ENCODE peak calls at places on chromosome 9, in seven cellular contexts. One of them, this sample, is unnamed.

GRCh38 chr9:37104183-37104889 is 16.0 kb upstream of the ZCCHC7 start:
- DNase-seq in IMR-90: peak; percentile 91
- DNase-seq in GM12878: no peak
- DNase-seq in HepG2: no peak
- DNase-seq in K562: no peak
- DNase-seq in SK-N-SH: no peak
- DNase-seq in H1: no peak
- DNase-seq in this sample: no peak

GRCh38 chr9:87699835-87700234 is 26.1 kb upstream of the CTSL start:
- DNase-seq in IMR-90: no peak
- DNase-seq in SK-N-SH: no peak
- DNase-seq in H1: no peak
- DNase-seq in HepG2: no peak
- DNase-seq in K562: no peak
- DNase-seq in GM12878: no peak
- DNase-seq in this sample: no peak

GRCh38 chr9:89720721-89721660 is 116.2 kb downstream of the GADD45G start:
- DNase-seq in HepG2: no peak
- DNase-seq in H1: no peak
- DNase-seq in IMR-90: no peak
- DNase-seq in SK-N-SH: no peak
- DNase-seq in GM12878: no peak
- DNase-seq in K562: no peak
- DNase-seq in this sample: no peak

GRCh38 chr9:14768561-14769234 is 46.2 kb upstream of the CER1 start:
- DNase-seq in K562: peak; percentile 10
- DNase-seq in SK-N-SH: peak; percentile 44
- DNase-seq in GM12878: no peak
- DNase-seq in HepG2: peak; percentile 34
- DNase-seq in IMR-90: peak; percentile 51
- DNase-seq in H1: no peak
- DNase-seq in this sample: peak; percentile 42

GRCh38 chr9:137277329-137278041 is at the start of gene TOR4A:
- DNase-seq in GM12878: peak; percentile 42
- DNase-seq in K562: peak; percentile 90
- DNase-seq in HepG2: peak; percentile 94
- DNase-seq in SK-N-SH: no peak
- DNase-seq in H1: no peak
- DNase-seq in IMR-90: peak; percentile 86
- DNase-seq in this sample: peak; percentile 80

GRCh38 chr9:115650768-115651167 is 502.8 kb upstream of the PAPPA start:
- DNase-seq in GM12878: no peak
- DNase-seq in H1: no peak
- DNase-seq in HepG2: no peak
- DNase-seq in IMR-90: peak; percentile 98
- DNase-seq in K562: no peak
- DNase-seq in SK-N-SH: no peak
- DNase-seq in this sample: no peak

GRCh38 chr9:97046228-97046627 is 7.3 kb upstream of the CTSV start:
- DNase-seq in SK-N-SH: no peak
- DNase-seq in IMR-90: peak; percentile 7
- DNase-seq in GM12878: no peak
- DNase-seq in H1: peak; percentile 69
- DNase-seq in HepG2: peak; percentile 36
- DNase-seq in K562: no peak
- DNase-seq in this sample: peak; percentile 83

GRCh38 chr9:13083973-13084528 is 195.4 kb downstream of the MPDZ start:
- DNase-seq in GM12878: no peak
- DNase-seq in HepG2: no peak
- DNase-seq in SK-N-SH: no peak
- DNase-seq in IMR-90: peak; percentile 66
- DNase-seq in H1: no peak
- DNase-seq in K562: no peak
- DNase-seq in this sample: no peak

GRCh38 chr9:116859763-116860162 is 172.7 kb downstream of the TRIM32 start:
- DNase-seq in K562: no peak
- DNase-seq in H1: no peak
- DNase-seq in IMR-90: no peak
- DNase-seq in GM12878: no peak
- DNase-seq in SK-N-SH: no peak
- DNase-seq in HepG2: no peak
- DNase-seq in this sample: no peak

GRCh38 chr9:122218070-122218884 is 10.5 kb downstream of the LHX6 start:
- DNase-seq in HepG2: no peak
- DNase-seq in SK-N-SH: no peak
- DNase-seq in H1: no peak
- DNase-seq in K562: no peak
- DNase-seq in GM12878: no peak
- DNase-seq in IMR-90: no peak
- DNase-seq in this sample: no peak

GRCh38 chr9:107710988-107711387 is 221.4 kb upstream of the KLF4 start:
- DNase-seq in K562: no peak
- DNase-seq in SK-N-SH: no peak
- DNase-seq in GM12878: no peak
- DNase-seq in IMR-90: no peak
- DNase-seq in HepG2: no peak
- DNase-seq in H1: no peak
- DNase-seq in this sample: no peak

GRCh38 chr9:124784503-124784902 is 7.6 kb downstream of the OLFML2A start:
- DNase-seq in H1: no peak
- DNase-seq in SK-N-SH: no peak
- DNase-seq in GM12878: no peak
- DNase-seq in IMR-90: no peak
- DNase-seq in K562: no peak
- DNase-seq in HepG2: no peak
- DNase-seq in this sample: no peak

GRCh38 chr9:126106404-126106803 is 220.2 kb upstream of the MVB12B start:
- DNase-seq in GM12878: no peak
- DNase-seq in H1: no peak
- DNase-seq in IMR-90: no peak
- DNase-seq in HepG2: no peak
- DNase-seq in SK-N-SH: no peak
- DNase-seq in K562: no peak
- DNase-seq in this sample: no peak

GRCh38 chr9:127166651-127167524 is 44.5 kb upstream of the ANGPTL2 start:
- DNase-seq in HepG2: no peak
- DNase-seq in GM12878: peak; percentile 94
- DNase-seq in K562: peak; percentile 63
- DNase-seq in IMR-90: peak; percentile 36
- DNase-seq in SK-N-SH: no peak
- DNase-seq in H1: no peak
- DNase-seq in this sample: peak; percentile 47

GRCh38 chr9:73684601-73685000 is 532.9 kb downstream of the ANXA1 start:
- DNase-seq in SK-N-SH: no peak
- DNase-seq in GM12878: no peak
- DNase-seq in HepG2: no peak
- DNase-seq in IMR-90: no peak
- DNase-seq in H1: no peak
- DNase-seq in K562: no peak
- DNase-seq in this sample: no peak
- H2AFZ ChIP-seq in SK-N-SH: no peak overlapping the region
- H2AFZ ChIP-seq in GM12878: peak overlapping the region; percentile 2
- H2AFZ ChIP-seq in HepG2: peak overlapping the region; percentile 43
- H2AFZ ChIP-seq in IMR-90: peak overlapping the region; percentile 63
- H2AFZ ChIP-seq in H1: peak overlapping the region; percentile 40
- H2AFZ ChIP-seq in K562: no peak overlapping the region
- H2AFZ ChIP-seq in this sample: no peak overlapping the region

GRCh38 chr9:32430720-32431119 is 46.3 kb downstream of the ACO1 start:
- DNase-seq in SK-N-SH: no peak
- DNase-seq in IMR-90: peak; percentile 73
- DNase-seq in H1: no peak
- DNase-seq in HepG2: no peak
- DNase-seq in GM12878: no peak
- DNase-seq in K562: no peak
- DNase-seq in this sample: no peak

GRCh38 chr9:32427111-32427873 is 42.8 kb downstream of the ACO1 start:
- DNase-seq in HepG2: peak; percentile 48
- DNase-seq in GM12878: no peak
- DNase-seq in IMR-90: peak; percentile 77
- DNase-seq in K562: no peak
- DNase-seq in H1: no peak
- DNase-seq in SK-N-SH: no peak
- DNase-seq in this sample: no peak

GRCh38 chr9:32434892-32435291 is 50.4 kb downstream of the ACO1 start:
- DNase-seq in GM12878: no peak
- DNase-seq in K562: no peak
- DNase-seq in H1: no peak
- DNase-seq in SK-N-SH: no peak
- DNase-seq in HepG2: no peak
- DNase-seq in IMR-90: peak; percentile 59
- DNase-seq in this sample: no peak

GRCh38 chr9:32431940-32432555 is 47.6 kb downstream of the ACO1 start:
- DNase-seq in K562: peak; percentile 40
- DNase-seq in SK-N-SH: peak; percentile 55
- DNase-seq in HepG2: peak; percentile 33
- DNase-seq in H1: no peak
- DNase-seq in GM12878: no peak
- DNase-seq in IMR-90: peak; percentile 64
- DNase-seq in this sample: peak; percentile 13

GRCh38 chr9:32431196-32431595 is 46.8 kb downstream of the ACO1 start:
- DNase-seq in HepG2: no peak
- DNase-seq in SK-N-SH: no peak
- DNase-seq in IMR-90: peak; percentile 38
- DNase-seq in K562: no peak
- DNase-seq in GM12878: no peak
- DNase-seq in H1: no peak
- DNase-seq in this sample: no peak
- TF ChIP-seq RAD21 in HepG2: no peak
- TF ChIP-seq RAD21 in SK-N-SH: no peak
- TF ChIP-seq RAD21 in IMR-90: no peak
- TF ChIP-seq RAD21 in K562: no peak
- TF ChIP-seq RAD21 in GM12878: no peak
- TF ChIP-seq RAD21 in H1: no peak
- TF ChIP-seq RAD21 in this sample: no peak

DNA sequence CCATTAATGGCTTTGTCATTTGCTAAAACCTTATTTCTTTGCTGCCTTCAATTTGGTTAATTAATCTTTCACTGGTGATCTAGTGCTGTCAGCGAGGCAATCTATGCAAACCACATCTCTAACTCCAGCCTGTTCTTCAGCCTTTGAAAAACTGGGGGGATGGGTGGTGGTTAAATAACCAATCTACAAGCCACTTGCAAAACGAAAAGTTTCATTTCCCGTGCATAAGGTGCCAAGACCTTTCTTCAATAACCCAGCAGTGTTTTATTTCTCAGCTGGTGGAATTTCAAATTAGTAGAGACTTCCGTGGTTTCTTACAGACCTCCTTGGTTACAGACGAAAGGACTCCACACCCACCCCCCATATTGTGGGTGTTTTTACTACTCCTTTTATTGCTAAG is 379.5 kb downstream of the MLLT3 start:
- DNase-seq in IMR-90: no peak
- DNase-seq in HepG2: no peak
- DNase-seq in SK-N-SH: no peak
- DNase-seq in GM12878: peak; percentile 69
- DNase-seq in K562: no peak
- DNase-seq in H1: no peak
- DNase-seq in this sample: no peak
- H3K36me3 ChIP-seq in IMR-90: no peaks in the 10 kb centered on the region
- H3K36me3 ChIP-seq in HepG2: no peaks in the 10 kb centered on the region
- H3K36me3 ChIP-seq in SK-N-SH: no peaks in the 10 kb centered on the region
- H3K36me3 ChIP-seq in GM12878: no peaks in the 10 kb centered on the region
- H3K36me3 ChIP-seq in K562: no peaks in the 10 kb centered on the region
- H3K36me3 ChIP-seq in H1: no peaks in the 10 kb centered on the region
- H3K36me3 ChIP-seq in this sample: no peaks in the 10 kb centered on the region

DNA sequence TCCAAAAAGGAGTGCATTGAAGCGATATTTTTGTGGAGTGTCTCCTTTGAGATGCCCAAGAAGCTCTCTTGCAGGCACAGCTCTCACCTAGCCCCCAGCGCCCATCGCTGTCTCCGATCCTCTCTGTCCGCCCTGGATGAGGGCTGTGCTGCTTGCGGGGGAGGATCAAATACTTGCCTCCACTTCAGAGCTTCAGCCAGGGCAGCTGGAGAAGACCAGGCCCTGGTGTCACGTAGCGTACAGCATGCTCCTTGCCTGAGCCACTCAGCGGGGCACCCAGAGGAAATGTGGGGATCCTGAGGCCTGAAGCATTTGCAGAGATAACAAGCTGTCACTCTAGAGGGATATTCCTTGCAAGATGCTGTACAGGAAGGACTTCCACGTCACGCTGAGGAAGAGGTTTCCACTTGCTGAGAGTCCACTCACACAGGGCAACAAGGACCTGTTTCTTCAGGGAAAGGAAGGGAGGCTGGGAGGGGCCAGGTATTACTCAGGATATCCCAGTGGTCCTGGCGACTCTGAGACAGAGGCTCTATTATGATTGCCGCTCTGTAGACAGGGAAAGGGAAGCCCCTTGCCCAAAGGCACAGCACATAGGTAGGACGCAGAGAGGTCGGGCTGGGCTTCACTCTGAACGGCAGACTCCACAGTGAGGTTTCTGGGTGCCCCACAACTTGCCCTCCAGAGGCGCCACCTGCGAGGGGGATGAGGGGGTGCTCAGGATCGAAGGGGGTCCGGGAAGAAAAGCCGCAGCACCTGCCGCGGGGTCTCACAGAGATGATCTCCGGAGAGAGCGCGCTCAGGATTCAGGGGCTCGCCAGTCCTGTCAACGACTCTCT is 63.9 kb downstream of the CRB2 start:
- DNase-seq in HepG2: no peak
- DNase-seq in IMR-90: no peak
- DNase-seq in SK-N-SH: no peak
- DNase-seq in GM12878: no peak
- DNase-seq in K562: no peak
- DNase-seq in H1: no peak
- DNase-seq in this sample: no peak
- H2AFZ ChIP-seq in HepG2: no peak overlapping the region
- H2AFZ ChIP-seq in IMR-90: no peak overlapping the region
- H2AFZ ChIP-seq in SK-N-SH: no peak overlapping the region
- H2AFZ ChIP-seq in GM12878: no peak overlapping the region
- H2AFZ ChIP-seq in K562: no peak overlapping the region
- H2AFZ ChIP-seq in H1: no peak overlapping the region
- H2AFZ ChIP-seq in this sample: no peak overlapping the region

This sample was measured in HCT116.